ENCODE peak calls at places on chromosomes 7 and 10, in five cellular contexts. Y, O, V, Z and N are unnamed samples.

GRCh38 chr10:110395350-110396283 is 90.9 kb upstream of the SMNDC1 start:
- DNase-seq in Z (peak; percentile 96), O (peak; percentile 81), V (no peak), Y (no peak), N (no peak)

GRCh38 chr7:56097700-56098099 is 4.9 kb upstream of the PHKG1 start:
- DNase-seq in Y (no peak), O (no peak), V (no peak), Z (peak; percentile 30), N (no peak)

GRCh38 chr7:136857573-136857972 is 10.9 kb upstream of the CHRM2 start:
- DNase-seq in Y (no peak), Z (peak; percentile 70), O (no peak), V (no peak), N (peak; percentile 59)

GRCh38 chr10:35433851-35434426 is 97.6 kb downstream of the CCNY start:
- DNase-seq in Z (peak; percentile 60), Y (no peak), V (no peak), O (no peak), N (no peak)

GRCh38 chr7:134826105-134826504 is 46.7 kb downstream of the CALD1 start:
- DNase-seq in Z (peak; percentile 88), Y (no peak), V (no peak), O (no peak), N (no peak)

GRCh38 chr7:132225216-132226030 is 350.8 kb downstream of the PLXNA4 start:
- DNase-seq in Z (no peak), Y (no peak), V (no peak), O (peak; percentile 4), N (no peak)

GRCh38 chr7:3551536-3551935 is 250.5 kb downstream of the SDK1 start:
- DNase-seq in V (no peak), O (no peak), Y (no peak), Z (no peak), N (no peak)

GRCh38 chr10:24703700-24704099 is 20.0 kb downstream of the ARHGAP21 start:
- DNase-seq in V (no peak), Z (peak; percentile 56), O (no peak), Y (no peak), N (no peak)

GRCh38 chr10:119896061-119896655 is 3.6 kb downstream of the SEC23IP start:
- DNase-seq in O (no peak), V (no peak), Z (peak; percentile 66), Y (no peak), N (no peak)

GRCh38 chr10:80153460-80153859 is 20.9 kb downstream of the PLAC9 start:
- DNase-seq in O (no peak), Z (no peak), Y (no peak), V (no peak), N (no peak)

GRCh38 chr10:103833731-103834365 is 21.5 kb downstream of the SH3PXD2A start:
- DNase-seq in Z (peak; percentile 68), Y (peak; percentile 57), V (no peak), O (no peak), N (no peak)

GRCh38 chr7:157519798-157520244 is 183.0 kb downstream of the DNAJB6 start:
- DNase-seq in O (no peak), Y (no peak), V (no peak), Z (no peak), N (no peak)

GRCh38 chr10:79003183-79004100 is 65.3 kb upstream of the ZMIZ1 start:
- DNase-seq in Y (no peak), V (no peak), O (no peak), Z (no peak), N (no peak)

GRCh38 chr10:71218833-71219120 is 6.4 kb downstream of the UNC5B start:
- DNase-seq in V (no peak), O (no peak), Z (no peak), Y (no peak), N (no peak)

GRCh38 chr10:91253300-91253699 is 32.8 kb downstream of the PCGF5 start:
- DNase-seq in O (no peak), Y (no peak), V (no peak), Z (no peak), N (no peak)
- H2BK12ac ChIP-seq in O (no peak overlapping the region), Y (no peak overlapping the region), V (no peak overlapping the region), Z (no peak overlapping the region), N (no peak overlapping the region)

GRCh38 chr7:110592557-110592956 is 498.4 kb upstream of the LRRN3 start:
- DNase-seq in V (no peak), O (no peak), Y (no peak), Z (no peak), N (no peak)
- H2BK12ac ChIP-seq in V (no peak overlapping the region), O (no peak overlapping the region), Y (no peak overlapping the region), Z (no peak overlapping the region), N (no peak overlapping the region)

GRCh38 chr10:3835770-3836169 is 50.8 kb upstream of the KLF6 start:
- DNase-seq in Y (no peak), O (no peak), V (no peak), Z (peak; percentile 75), N (no peak)

GRCh38 chr10:3830946-3831345 is 45.9 kb upstream of the KLF6 start:
- DNase-seq in V (no peak), Z (peak; percentile 68), Y (no peak), O (no peak), N (no peak)

GRCh38 chr10:3829193-3830050 is 44.4 kb upstream of the KLF6 start:
- DNase-seq in Y (peak; percentile 50), V (no peak), Z (no peak), O (no peak), N (no peak)

GRCh38 chr10:3834410-3834809 is 49.4 kb upstream of the KLF6 start:
- DNase-seq in Y (no peak), V (no peak), O (no peak), Z (no peak), N (no peak)

DNA sequence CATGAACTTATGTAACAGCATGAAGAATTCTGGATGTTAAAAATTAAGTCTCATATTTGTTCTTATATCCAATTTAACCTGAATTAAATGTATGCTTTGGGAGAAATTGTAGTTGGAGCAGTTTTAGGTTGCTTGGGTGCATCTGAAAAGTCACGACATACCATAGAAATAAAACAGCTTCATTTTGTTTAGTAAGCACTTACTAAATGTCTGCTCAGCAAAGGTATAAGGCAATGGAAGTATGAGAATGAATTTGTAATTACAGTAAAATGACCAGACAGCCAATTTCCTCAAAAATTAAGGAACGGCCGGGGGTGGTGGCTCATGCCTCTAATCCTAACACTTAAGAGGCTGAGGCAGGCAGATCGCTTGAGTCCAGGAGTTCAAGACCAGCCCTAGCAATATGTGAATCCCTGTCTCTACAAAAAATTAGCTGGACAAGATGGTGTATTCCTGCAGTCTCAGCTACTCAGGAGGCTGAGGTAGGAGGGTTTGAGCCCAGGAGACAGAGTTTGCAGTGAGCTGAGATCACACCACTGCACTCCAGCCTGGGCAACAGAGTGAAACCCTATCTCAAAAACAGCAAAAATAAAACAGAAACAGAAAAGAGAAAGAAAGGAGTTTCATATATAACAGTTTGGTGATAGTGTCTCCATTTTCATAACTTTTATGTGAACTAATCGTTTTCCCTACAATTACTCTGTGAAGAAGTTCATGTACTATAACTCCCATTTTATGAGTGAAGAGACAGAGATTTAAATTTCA is 47.2 kb upstream of the KLF6 start:
- DNase-seq in O (no peak), V (no peak), Y (no peak), Z (no peak), N (no peak)
- H2BK12ac ChIP-seq in O (peak overlapping the region; percentile 78), V (no peak overlapping the region), Y (no peak overlapping the region), Z (no peak overlapping the region), N (no peak overlapping the region)

GRCh38 chr10:69768386-69768785 is 33.3 kb upstream of the COL13A1 start:
- DNase-seq in Z (no peak), O (no peak), Y (no peak), V (no peak), N (no peak)
- H2BK12ac ChIP-seq in Z (peak overlapping the region; percentile 85), O (no peak overlapping the region), Y (no peak overlapping the region), V (peak overlapping the region; percentile 99), N (peak overlapping the region; percentile 1)

GRCh38 chr10:37732685-37733084 is 124.7 kb downstream of the ZNF248 start:
- DNase-seq in Y (no peak), V (no peak), O (peak; percentile 58), Z (no peak), N (no peak)
- H2BK12ac ChIP-seq in Y (no peak overlapping the region), V (no peak overlapping the region), O (no peak overlapping the region), Z (no peak overlapping the region), N (no peak overlapping the region)

DNA sequence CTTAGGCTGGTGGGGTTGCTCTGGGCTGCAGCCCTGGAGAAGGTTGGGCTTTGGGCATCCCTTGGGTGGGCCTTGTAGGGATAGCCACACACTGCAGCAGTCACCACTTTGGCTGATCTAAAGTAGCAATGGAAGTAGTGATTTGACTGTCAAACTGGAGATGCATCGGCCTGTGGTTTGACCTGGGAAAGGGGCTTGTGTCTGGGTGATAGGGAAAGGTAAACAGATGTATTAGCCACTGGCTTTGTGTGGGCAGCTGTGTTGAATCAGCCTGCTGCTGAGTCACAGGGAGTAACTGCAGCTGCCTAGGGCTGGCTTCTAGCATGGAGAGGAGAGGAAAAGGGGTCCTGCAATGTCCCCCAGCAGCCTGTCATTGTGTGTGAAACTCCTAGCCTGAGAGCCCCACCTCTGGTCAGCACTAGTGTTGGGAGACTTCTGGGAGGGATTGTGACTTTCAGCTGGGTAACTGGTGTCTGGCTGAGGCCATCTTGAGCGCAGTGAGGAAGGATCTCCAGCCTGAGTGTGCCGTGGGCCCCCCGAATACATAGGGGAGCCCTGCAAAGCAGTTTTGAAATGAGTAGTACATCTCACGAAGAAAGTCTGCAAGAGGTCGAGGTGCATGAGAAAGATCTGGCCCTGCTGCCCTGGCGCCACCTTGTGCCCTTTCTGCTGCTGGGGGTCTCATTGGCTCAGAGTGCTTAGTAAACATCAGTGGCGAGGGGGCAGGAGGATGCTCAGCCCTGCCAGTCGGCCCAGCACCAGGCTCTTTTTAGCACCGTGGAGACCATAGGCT is 117.3 kb downstream of the FANK1 start:
- DNase-seq in Y (peak; percentile 57), V (peak; percentile 55), O (no peak), Z (peak; percentile 96), N (no peak)
- H2BK12ac ChIP-seq in Y (no peak overlapping the region), V (no peak overlapping the region), O (no peak overlapping the region), Z (peak overlapping the region; percentile 100), N (no peak overlapping the region)

GRCh38 chr10:132394936-132395703 is 1.9 kb upstream of the PWWP2B start:
- DNase-seq in V (no peak), Z (no peak), Y (no peak), O (no peak), N (no peak)
- H2BK12ac ChIP-seq in V (no peak overlapping the region), Z (peak overlapping the region; percentile 68), Y (no peak overlapping the region), O (peak overlapping the region; percentile 52), N (peak overlapping the region; percentile 6)